ENCODE peak calls at places on chromosomes 16 and 17, in four cellular contexts. G, D, O and Q are unnamed samples.

GRCh38 chr17:37182786-37183185 is 193.0 kb upstream of the C17orf78 start:
- DNase-seq in G (no peak), D (no peak), O (no peak), Q (no peak)

GRCh38 chr17:55513885-55514590 is 2.8 kb upstream of the SMIM36 start:
- DNase-seq in G (peak), D (peak), O (peak), Q (no peak)

GRCh38 chr17:17877548-17878358 is 41.0 kb upstream of the SREBF1 start:
- DNase-seq in G (no peak), D (peak), O (no peak), Q (no peak)

GRCh38 chr17:73723317-73723716 is 79.1 kb upstream of the SDK2 start:
- DNase-seq in G (no peak), D (no peak), O (no peak), Q (no peak)

GRCh38 chr17:15436399-15437369 is 30.7 kb downstream of the CDRT4 start:
- DNase-seq in G (peak), D (no peak), O (no peak), Q (no peak)

GRCh38 chr17:83113792-83114191 is 34.4 kb downstream of the METRNL start:
- DNase-seq in G (no peak), D (no peak), O (no peak), Q (no peak)

GRCh38 chr17:68356949-68357455 is 65.7 kb downstream of the ARSG start:
- DNase-seq in G (no peak), D (no peak), O (no peak), Q (no peak)

GRCh38 chr16:49492896-49493620 is 119.5 kb downstream of the C16orf78 start:
- DNase-seq in G (no peak), D (no peak), O (no peak), Q (no peak)

GRCh38 chr17:35052240-35052608 is 11.3 kb downstream of the RFFL start:
- DNase-seq in G (peak), D (no peak), O (no peak), Q (no peak)

GRCh38 chr16:87133112-87133850 is 183.9 kb downstream of the C16orf95 start:
- DNase-seq in G (no peak), D (no peak), O (no peak), Q (no peak)

GRCh38 chr17:75047398-75048098 is 523 bp downstream of the KCTD2 start:
- DNase-seq in G (peak), D (peak), O (no peak), Q (no peak)

GRCh38 chr16:84599528-84600202 is 18.2 kb downstream of the COTL1 start:
- DNase-seq in G (peak), D (peak), O (no peak), Q (no peak)

GRCh38 chr17:79075433-79075805 is 795 bp downstream of the ENGASE start:
- DNase-seq in G (peak), D (no peak), O (no peak), Q (no peak)

GRCh38 chr16:4536391-4537106 is 2.0 kb downstream of the CDIP1 start:
- DNase-seq in G (no peak), D (no peak), O (no peak), Q (no peak)

GRCh38 chr16:65024649-65025243 is 97.1 kb downstream of the CDH11 start:
- DNase-seq in G (no peak), D (no peak), O (no peak), Q (no peak)

GRCh38 chr17:62653831-62654829 is 26.7 kb downstream of the MRC2 start:
- DNase-seq in G (no peak), D (peak), O (no peak), Q (no peak)

GRCh38 chr17:48615212-48615962 is at the start of gene HOXB8:
- DNase-seq in G (no peak), D (peak), O (no peak), Q (no peak)

GRCh38 chr17:27567563-27567859 is 63.5 kb upstream of the LGALS9 start:
- DNase-seq in G (no peak), D (no peak), O (no peak), Q (no peak)

GRCh38 chr16:19410435-19411153 is 7.1 kb upstream of the TMC5 start:
- DNase-seq in G (peak), D (peak), O (no peak), Q (peak)

GRCh38 chr17:76709077-76709950 is 1.5 kb downstream of the MXRA7 start:
- DNase-seq in G (no peak), D (peak), O (peak), Q (no peak)

GRCh38 chr17:60832206-60832605 is 154.6 kb downstream of the BCAS3 start:
- DNase-seq in G (no peak), D (no peak), O (no peak), Q (no peak)

GRCh38 chr16:21301168-21301894 is 23.2 kb upstream of the CRYM start:
- DNase-seq in G (peak), D (peak), O (peak), Q (no peak)

GRCh38 chr16:88831838-88832237 is 20.1 kb upstream of the APRT start:
- DNase-seq in G (no peak), D (no peak), O (no peak), Q (no peak)
- TF ChIP-seq CTCF in G (no peak), D (no peak), O (no peak), Q (no peak)

DNA sequence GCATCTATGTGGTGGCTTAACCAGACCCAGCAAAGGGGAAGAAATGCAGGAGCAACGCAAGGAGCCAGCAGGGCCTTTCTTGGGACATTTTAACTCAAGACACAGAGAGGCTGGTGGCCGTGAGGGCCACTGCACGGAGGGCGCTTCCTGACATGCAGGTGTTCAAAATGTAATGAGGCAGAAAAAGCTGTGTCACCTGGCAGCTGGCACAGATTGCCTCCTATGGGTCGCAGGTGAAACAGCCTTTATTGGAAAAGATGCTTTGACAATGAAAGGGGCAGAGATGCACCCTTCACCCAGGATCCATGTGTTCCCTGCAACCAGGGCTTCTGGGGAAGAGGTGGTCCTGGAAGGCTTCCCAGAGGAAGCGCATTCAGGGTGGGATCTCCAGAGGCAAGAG is 219.3 kb downstream of the XYLT1 start:
- DNase-seq in G (no peak), D (no peak), O (no peak), Q (no peak)
- TF ChIP-seq CTCF in G (no peak), D (no peak), O (no peak), Q (no peak)

GRCh38 chr17:57255776-57256681 is at the start of gene MSI2:
- DNase-seq in G (peak), D (peak), O (peak), Q (peak)
- TF ChIP-seq CTCF in G (no peak), D (no peak), O (no peak), Q (peak)

GRCh38 chr17:29241015-29241963 is 5.4 kb upstream of the CRYBA1 start:
- DNase-seq in G (peak), D (peak), O (no peak), Q (no peak)
- TF ChIP-seq CTCF in G (no peak), D (no peak), O (no peak), Q (no peak)

DNA sequence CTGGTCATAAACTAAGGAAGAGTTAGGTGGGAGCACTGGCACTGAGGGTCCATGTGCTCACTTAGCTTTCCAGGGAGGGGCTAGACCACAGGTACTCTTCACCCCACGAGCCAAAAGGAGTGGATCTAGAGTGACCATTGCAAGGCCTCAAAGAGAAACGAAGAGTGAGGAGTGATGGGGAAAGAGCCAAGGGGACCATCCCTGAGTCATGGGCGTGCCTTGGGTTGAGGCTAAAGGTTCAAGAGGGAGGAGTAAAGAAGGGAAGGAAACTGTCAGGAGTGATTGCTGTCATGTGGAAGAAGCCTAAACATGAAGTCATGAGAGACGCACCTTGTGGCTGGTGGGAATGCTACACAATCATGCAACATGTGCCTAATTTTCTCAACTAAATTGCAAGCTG is 141.0 kb downstream of the CDH13 start:
- DNase-seq in G (no peak), D (no peak), O (no peak), Q (no peak)
- TF ChIP-seq CTCF in G (no peak), D (no peak), O (no peak), Q (no peak)

DNA sequence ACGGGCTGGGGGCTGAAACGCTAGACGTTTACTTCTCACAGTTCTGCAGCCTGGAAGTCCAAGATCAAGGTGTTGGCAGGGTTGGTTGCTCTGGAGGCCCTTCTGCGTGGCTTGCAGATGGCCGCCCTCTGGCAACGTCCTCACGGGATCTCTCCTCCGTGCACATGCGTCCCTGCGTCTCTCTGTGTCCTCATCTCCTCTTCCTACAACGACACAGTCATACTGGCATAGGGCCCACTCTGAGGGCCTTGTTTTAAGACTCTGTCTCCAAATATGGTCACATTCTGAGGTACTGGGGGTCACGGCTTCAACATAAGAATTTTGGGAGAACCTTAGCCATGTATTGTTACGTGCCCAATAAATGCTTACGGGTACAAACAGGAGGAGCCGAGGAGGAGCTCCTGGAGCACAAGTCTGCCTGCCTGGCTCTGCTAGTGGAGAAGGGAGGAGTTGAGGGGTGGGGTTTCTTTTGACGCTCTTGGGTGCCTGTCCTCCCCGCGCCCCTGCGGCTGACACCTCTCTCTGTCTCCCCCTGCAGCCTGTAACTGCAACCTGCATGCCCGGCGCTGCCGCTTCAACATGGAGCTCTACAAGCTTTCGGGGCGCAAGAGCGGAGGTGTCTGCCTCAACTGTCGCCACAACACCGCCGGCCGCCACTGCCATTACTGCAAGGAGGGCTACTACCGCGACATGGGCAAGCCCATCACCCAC is 141.1 kb downstream of the NTN1 start:
- DNase-seq in G (peak), D (peak), O (no peak), Q (no peak)
- TF ChIP-seq CTCF in G (no peak), D (peak), O (no peak), Q (peak)

GRCh38 chr17:6435968-6436367 is 1.0 kb upstream of the AIPL1 start:
- DNase-seq in G (peak), D (peak), O (no peak), Q (no peak)
- TF ChIP-seq CTCF in G (peak), D (peak), O (peak), Q (peak)

GRCh38 chr16:22813223-22813945 is 578 bp upstream of the HS3ST2 start:
- DNase-seq in G (peak), D (peak), O (no peak), Q (peak)
- TF ChIP-seq CTCF in G (peak), D (peak), O (no peak), Q (peak)